ENCODE peak calls at places on chromosome 21, in eight cellular contexts. O is omental fat pad, A is fibroblast of mammary gland, Z is left ventricle myocardium inferior, K is lower leg skin, W is HFF-Myc, N is H1, F is coronary artery. M is an unnamed sample.

GRCh38 chr21:28636988-28637691 is 355.5 kb downstream of the LTN1 start:
- DNase-seq in O (no peak), W (no peak), K (no peak), F (no peak), Z (no peak), N (no peak), A (peak; percentile 85), M (no peak)

GRCh38 chr21:33682992-33683627 is 40.8 kb downstream of the ITSN1 start:
- DNase-seq in W (peak; percentile 27), A (peak; percentile 92), Z (no peak), K (no peak), N (no peak), O (no peak), F (no peak), M (no peak)

GRCh38 chr21:32281531-32281930 is 2.7 kb upstream of the MIS18A start:
- DNase-seq in N (no peak), A (peak; percentile 24), Z (no peak), K (no peak), O (no peak), W (no peak), F (no peak), M (no peak)

GRCh38 chr21:25790122-25790951 is 55.6 kb downstream of the GABPA start:
- DNase-seq in K (no peak), Z (no peak), N (no peak), F (no peak), A (peak; percentile 38), W (peak; percentile 47), O (no peak), M (no peak)

GRCh38 chr21:31162827-31163226 is 124.6 kb upstream of the KRTAP19-8 start:
- DNase-seq in A (peak; percentile 71), N (no peak), F (no peak), K (no peak), W (no peak), Z (no peak), O (no peak), M (no peak)

GRCh38 chr21:17501107-17502006 is 11.5 kb upstream of the CXADR start:
- DNase-seq in N (no peak), A (no peak), O (no peak), F (no peak), K (no peak), W (no peak), Z (no peak), M (no peak)

GRCh38 chr21:25818156-25818950 is 83.6 kb downstream of the GABPA start:
- DNase-seq in K (no peak), W (no peak), O (no peak), F (no peak), N (no peak), A (no peak), Z (no peak), M (no peak)

GRCh38 chr21:31326478-31327247 is 17.4 kb downstream of the TIAM1 start:
- DNase-seq in N (no peak), W (no peak), F (no peak), K (no peak), O (no peak), A (peak; percentile 69), Z (no peak), M (peak; percentile 25)

GRCh38 chr21:34796518-34797201 is 127.9 kb downstream of the CLIC6 start:
- DNase-seq in W (no peak), O (no peak), F (no peak), Z (no peak), A (no peak), N (no peak), K (no peak), M (no peak)

GRCh38 chr21:34797202-34797527 is 128.4 kb downstream of the CLIC6 start:
- DNase-seq in W (no peak), N (no peak), A (no peak), O (no peak), F (no peak), Z (no peak), K (no peak), M (no peak)

GRCh38 chr21:34793471-34793870 is 124.7 kb downstream of the CLIC6 start:
- DNase-seq in F (no peak), O (no peak), K (no peak), N (no peak), Z (no peak), W (no peak), A (no peak), M (no peak)

GRCh38 chr21:34794686-34795085 is 125.9 kb downstream of the CLIC6 start:
- DNase-seq in N (no peak), K (no peak), F (no peak), W (no peak), Z (no peak), O (no peak), A (no peak), M (no peak)

DNA sequence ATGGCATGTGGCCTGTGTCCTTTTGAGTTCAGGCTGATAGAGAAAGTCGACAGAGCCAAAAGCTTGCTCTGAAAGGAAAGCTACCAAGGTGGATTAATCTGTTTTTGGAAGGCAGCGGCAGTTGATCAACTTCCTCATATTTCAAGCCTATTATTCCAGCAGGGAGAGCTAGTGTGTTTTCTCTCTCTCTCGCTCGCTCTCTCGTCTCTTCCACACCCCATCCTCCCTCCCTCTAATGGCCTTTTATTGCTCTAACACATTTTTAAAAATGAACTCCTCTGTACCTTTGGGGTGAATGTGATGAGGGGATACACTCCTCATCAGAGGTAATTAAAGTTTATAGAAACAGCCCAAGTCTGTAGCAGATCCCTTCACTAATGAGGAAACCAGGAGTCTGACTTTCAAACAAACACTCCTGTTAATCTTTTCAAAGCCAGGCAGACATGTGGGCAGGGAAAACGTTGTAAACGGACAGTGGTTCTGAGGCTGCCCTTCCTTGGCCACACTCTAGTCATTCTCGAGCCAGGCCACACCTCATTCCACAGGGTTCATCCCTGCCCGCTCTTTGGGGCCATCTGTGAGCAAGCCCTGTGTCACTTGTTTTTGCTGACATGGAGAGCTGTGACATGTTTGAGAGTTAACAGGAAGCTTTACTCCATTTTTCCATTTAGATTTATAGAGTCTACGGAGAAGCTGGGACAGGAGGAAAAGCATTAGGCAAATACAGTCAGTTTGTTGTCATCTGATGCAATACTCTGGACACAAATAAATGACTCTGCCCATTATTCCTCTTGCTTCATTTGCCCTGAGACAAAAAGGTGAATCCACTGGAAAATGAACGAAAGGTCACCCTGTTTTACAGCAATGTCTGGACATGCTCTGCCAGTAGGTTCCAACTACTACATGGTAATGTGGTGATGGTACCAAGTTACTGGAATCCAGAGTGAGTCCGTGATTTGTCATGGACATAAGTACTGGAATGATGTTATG is 126.7 kb downstream of the CLIC6 start:
- DNase-seq in F (no peak), K (no peak), W (no peak), A (peak; percentile 95), O (no peak), N (no peak), Z (no peak), M (no peak)
- TF ChIP-seq CTCF in F (no peak), K (no peak), W (no peak), A (peak; percentile 19), O (no peak), N (no peak), Z (peak; percentile 14), M (no peak)

DNA sequence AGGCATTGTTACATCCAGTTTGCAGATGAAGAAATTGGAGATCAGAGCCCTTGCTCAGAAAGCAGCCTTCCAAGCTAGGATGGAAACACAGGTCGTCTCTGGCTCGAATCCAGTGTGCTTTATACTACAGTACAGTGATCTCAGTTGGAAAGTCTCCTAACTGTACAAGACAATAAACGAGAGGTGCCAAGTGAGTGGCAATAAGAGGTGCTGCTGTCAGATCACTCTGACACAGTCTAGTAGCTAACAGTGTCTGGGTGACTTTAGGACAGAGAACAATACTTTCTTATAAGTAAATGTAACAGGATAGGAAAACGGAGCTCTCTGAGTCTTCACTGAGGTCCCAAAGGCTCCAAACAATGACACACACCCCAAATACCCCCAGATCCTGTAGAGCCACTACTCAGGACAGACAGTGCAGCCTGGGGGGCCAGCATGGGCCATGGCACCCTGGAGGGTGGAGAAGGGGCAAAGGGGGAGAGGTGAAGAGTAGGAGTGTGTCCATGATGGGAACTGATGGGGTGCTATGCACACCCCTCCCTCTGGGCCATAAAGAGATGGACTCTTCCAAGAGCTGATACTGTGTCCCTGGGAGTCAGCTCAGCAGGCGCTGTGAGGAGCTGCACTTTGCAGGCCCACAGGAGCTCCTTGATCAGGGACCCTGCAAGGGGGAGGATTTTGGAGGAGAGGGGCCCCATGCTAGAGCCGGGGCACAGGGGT is 3.3 kb downstream of the SH3BGR start:
- DNase-seq in N (no peak), K (no peak), O (no peak), F (no peak), Z (no peak), A (no peak), W (no peak), M (no peak)
- TF ChIP-seq CTCF in N (no peak), K (no peak), O (no peak), F (no peak), Z (no peak), A (no peak), W (no peak), M (no peak)

DNA sequence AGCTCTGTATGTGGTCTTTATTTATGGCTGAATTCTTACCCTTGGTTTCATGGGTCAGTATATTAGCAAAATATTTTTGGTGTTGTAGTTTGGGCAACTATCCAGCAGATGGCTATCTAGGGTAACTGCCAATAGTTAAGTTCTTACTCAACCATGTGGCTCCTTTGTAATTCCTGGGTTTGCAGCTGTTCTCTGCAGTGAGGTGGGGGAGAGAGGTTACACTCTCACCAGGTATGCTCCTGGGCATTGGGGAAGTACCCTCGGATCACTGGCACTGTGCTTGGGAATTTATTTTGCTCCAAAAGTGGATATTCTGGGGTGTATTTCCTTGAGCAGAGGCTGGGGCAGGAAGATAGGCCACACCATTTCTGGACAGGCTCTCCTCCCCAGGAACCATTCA is 436.7 kb upstream of the TMPRSS15 start:
- DNase-seq in Z (no peak), W (no peak), N (peak; percentile 47), K (no peak), O (no peak), F (no peak), A (no peak), M (no peak)
- TF ChIP-seq CTCF in Z (no peak), W (peak; percentile 6), N (peak; percentile 14), K (no peak), O (no peak), F (no peak), A (no peak), M (no peak)

GRCh38 chr21:41390043-41390639 is 28.3 kb downstream of the MX2 start:
- DNase-seq in O (no peak), F (peak; percentile 31), K (peak; percentile 66), N (no peak), W (no peak), A (no peak), Z (no peak), M (no peak)

GRCh38 chr21:41387824-41388223 is 26.0 kb downstream of the MX2 start:
- DNase-seq in O (no peak), N (no peak), F (no peak), W (no peak), Z (no peak), K (no peak), A (no peak), M (no peak)

GRCh38 chr21:41388259-41388658 is 26.4 kb downstream of the MX2 start:
- DNase-seq in O (no peak), N (no peak), K (peak; percentile 81), Z (no peak), W (no peak), A (no peak), F (no peak), M (no peak)

GRCh38 chr21:41381731-41382130 is 19.9 kb downstream of the MX2 start:
- DNase-seq in K (no peak), W (no peak), O (no peak), A (no peak), Z (no peak), F (no peak), N (no peak), M (no peak)

DNA sequence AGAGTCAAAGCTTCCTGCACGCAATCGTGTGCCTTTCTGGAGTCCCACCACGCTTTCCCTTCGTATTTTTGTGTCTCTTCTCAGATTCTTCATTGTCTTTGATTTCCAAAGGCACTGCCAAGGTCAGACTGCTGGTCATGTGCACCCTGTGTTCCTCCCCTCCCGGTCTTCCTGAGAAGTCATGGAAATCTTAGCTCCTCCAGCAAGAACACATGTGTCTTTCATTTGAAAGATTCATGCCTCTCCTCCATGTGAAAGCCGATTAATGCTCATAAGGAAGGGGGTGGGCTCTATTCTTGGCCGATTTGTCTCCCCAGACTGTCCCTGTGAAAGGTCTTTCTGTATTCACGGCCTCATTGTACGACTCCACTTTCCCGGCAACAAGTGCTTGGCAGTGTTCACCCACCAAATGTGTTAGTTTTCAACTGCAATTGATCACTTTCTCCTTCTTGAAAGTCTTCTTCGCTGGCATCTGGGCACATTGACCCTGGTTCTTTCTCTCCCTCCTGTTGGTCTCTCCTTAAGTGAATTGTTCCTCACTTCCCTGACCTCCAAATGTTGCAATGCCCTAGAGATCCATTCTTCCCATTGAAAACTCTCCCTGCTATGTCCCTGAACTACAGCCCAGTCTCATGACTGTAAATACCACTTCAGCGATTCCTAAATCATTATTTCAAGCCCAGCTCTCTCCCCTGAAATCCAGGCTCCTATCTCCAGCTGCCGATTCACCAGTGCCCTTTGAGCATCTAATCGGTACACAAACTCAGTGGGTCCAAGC is 25.4 kb downstream of the MX2 start:
- DNase-seq in O (no peak), N (no peak), K (no peak), F (no peak), W (no peak), A (peak; percentile 43), Z (no peak), M (no peak)
- TF ChIP-seq CTCF in O (no peak), N (no peak), K (no peak), F (no peak), W (no peak), A (no peak), Z (no peak), M (no peak)